ENCODE peak calls at places on chromosomes 12 and 14, in seven cellular contexts. X is dorsolateral prefrontal cortex, U is cardiac fibroblast, B is prostate gland, D is keratinocyte, W is K562, G is breast epithelium. L is an unnamed sample.

GRCh38 chr12:3458041-3458440 is 33.0 kb upstream of the PRMT8 start:
- DNase-seq in X (no peak), U (no peak), B (no peak), D (peak), W (no peak), G (no peak), L (peak)

GRCh38 chr12:52942914-52943207 is 6.1 kb upstream of the KRT18 start:
- DNase-seq in X (no peak), U (no peak), B (no peak), D (no peak), W (peak), G (no peak), L (no peak)

GRCh38 chr14:74712499-74713394 is at the start of the genes AREL1 and FCF1:
- DNase-seq in X (peak), U (peak), B (peak), D (peak), W (peak), G (peak), L (peak)

GRCh38 chr12:92629349-92630065 is 73.3 kb upstream of the PLEKHG7 start:
- DNase-seq in X (no peak), U (peak), B (peak), D (no peak), W (no peak), G (no peak), L (peak)

GRCh38 chr14:101808020-101808641 is 46.6 kb downstream of the PPP2R5C start:
- DNase-seq in X (no peak), U (no peak), B (no peak), D (no peak), W (peak), G (no peak), L (no peak)

GRCh38 chr12:48092606-48093005 is 13.3 kb downstream of the SENP1 start:
- DNase-seq in X (no peak), U (peak), B (no peak), D (no peak), W (no peak), G (no peak), L (no peak)

GRCh38 chr12:71183846-71184245 is 26.0 kb upstream of the TSPAN8 start:
- DNase-seq in X (no peak), U (peak), B (no peak), D (no peak), W (no peak), G (no peak), L (peak)

GRCh38 chr12:132118876-132119275 is 25.2 kb downstream of the DDX51 start:
- DNase-seq in X (no peak), U (no peak), B (no peak), D (no peak), W (no peak), G (no peak), L (no peak)

GRCh38 chr14:71103662-71104484 is 196.6 kb downstream of the PCNX1 start:
- DNase-seq in X (no peak), U (peak), B (peak), D (peak), W (peak), G (no peak), L (peak)

GRCh38 chr14:98886982-98887381 is 385.0 kb downstream of the BCL11B start:
- DNase-seq in X (no peak), U (no peak), B (no peak), D (no peak), W (no peak), G (no peak), L (no peak)

GRCh38 chr12:25958254-25959068 is at the start of gene RASSF8:
- DNase-seq in X (peak), U (peak), B (peak), D (no peak), W (peak), G (peak), L (peak)

GRCh38 chr12:90058721-90059120 is 350.1 kb upstream of the ATP2B1 start:
- DNase-seq in X (no peak), U (peak), B (no peak), D (no peak), W (no peak), G (no peak), L (peak)

DNA sequence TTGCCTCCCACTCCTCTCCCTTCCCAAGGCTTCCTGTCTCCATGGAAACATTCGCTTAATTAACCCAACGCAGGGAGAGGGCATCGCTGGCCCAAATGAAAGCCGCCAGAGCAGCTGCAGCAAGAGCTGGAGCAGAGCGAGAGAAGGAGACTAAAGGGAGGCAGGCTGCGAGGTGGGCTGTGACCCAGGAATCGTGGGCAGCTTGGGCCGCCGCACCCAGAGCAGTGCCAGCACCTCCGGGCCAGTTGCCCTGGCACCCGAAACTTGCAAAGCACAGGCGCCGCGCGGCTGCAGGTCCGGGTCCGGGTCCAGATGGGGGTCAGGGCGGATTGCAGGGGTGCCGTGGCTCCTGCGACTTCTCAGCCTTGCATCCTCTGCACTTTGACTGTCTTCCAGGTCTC is 43.4 kb upstream of the PTPRQ start:
- DNase-seq in X (peak), U (no peak), B (no peak), D (no peak), W (no peak), G (no peak), L (peak)
- H3K4me3 ChIP-seq in X (peak), U (peak), B (no peak), D (no peak), W (no peak), G (peak), L (peak)

DNA sequence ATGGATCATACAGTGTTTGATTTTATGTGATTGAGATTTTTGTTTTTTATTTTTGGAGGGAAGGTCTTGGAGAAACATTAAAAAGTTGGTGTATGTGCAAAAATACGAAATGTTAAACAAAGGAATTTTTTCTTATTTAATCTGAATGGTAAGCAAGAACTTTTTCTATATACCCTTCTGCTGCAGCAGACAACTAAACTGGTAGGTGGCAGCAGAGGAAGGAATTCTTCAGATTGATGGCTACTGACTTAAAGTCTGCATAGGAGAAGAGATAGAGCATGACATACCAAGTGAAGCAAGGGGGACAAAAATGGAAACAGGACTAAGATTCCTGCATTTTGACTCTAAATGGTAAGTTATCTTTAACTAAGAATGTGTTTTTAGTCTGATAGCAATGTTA is 42.0 kb upstream of the A2ML1 start:
- DNase-seq in X (no peak), U (peak), B (peak), D (peak), W (peak), G (no peak), L (peak)
- TF ChIP-seq CTCF in X (peak), U (peak), B (no peak), D (no peak), W (no peak), G (peak), L (peak)

DNA sequence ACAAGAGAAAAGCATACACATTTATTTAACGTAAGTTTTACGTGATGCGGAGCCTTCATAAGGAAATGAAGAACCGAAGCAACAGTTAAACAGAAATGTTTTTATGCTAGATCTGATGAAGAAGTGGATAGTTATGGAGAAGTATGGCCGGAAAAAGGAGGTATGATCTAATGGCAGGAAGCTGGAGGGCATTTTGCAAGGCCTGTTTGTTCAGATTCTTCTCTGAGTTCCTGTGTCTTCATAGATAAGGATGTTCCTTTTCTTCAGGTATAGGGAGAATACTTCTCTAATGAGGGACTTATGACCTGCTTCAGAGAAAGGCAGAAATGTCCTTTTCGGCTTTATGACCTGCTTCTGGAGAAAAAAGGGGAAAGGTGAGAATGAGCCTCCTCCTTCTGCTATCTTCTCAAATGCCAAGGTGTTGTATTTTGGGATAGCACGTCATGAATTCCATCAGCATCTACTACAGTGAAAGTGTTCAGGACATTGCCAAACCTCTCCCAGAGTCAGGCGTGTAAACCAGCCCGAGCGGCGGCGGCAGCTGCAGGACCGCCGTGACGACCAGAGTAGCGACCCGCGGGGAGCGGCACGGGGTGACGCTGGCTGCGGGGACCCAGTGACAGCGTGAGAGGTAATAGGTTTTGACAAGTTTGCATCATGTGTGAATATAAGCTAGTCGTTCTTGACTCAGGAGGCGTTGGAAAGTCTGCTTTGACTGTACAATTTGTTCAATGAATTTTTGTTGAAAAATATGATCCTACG is 33.7 kb upstream of the SGPP1 start:
- DNase-seq in X (no peak), U (no peak), B (no peak), D (no peak), W (no peak), G (no peak), L (no peak)
- H3K4me3 ChIP-seq in X (no peak), U (no peak), B (no peak), D (no peak), W (no peak), G (no peak), L (no peak)

GRCh38 chr14:103618999-103619398 is 10.0 kb upstream of the KLC1 start:
- DNase-seq in X (no peak), U (peak), B (no peak), D (no peak), W (no peak), G (no peak), L (peak)

GRCh38 chr14:103607822-103608221 is 21.2 kb upstream of the KLC1 start:
- DNase-seq in X (no peak), U (no peak), B (no peak), D (no peak), W (no peak), G (no peak), L (no peak)

GRCh38 chr14:103611215-103611614 is 17.8 kb upstream of the KLC1 start:
- DNase-seq in X (no peak), U (no peak), B (no peak), D (no peak), W (no peak), G (no peak), L (no peak)

GRCh38 chr14:103616635-103617300 is 12.2 kb upstream of the KLC1 start:
- DNase-seq in X (no peak), U (no peak), B (no peak), D (no peak), W (no peak), G (no peak), L (no peak)

GRCh38 chr14:103613517-103613916 is 15.5 kb upstream of the KLC1 start:
- DNase-seq in X (no peak), U (no peak), B (no peak), D (no peak), W (no peak), G (no peak), L (no peak)
- TF ChIP-seq CTCF in X (no peak), U (no peak), B (no peak), D (no peak), W (no peak), G (no peak), L (no peak)

GRCh38 chr12:63400318-63400717 is 249.3 kb upstream of the AVPR1A start:
- DNase-seq in X (no peak), U (no peak), B (no peak), D (no peak), W (no peak), G (no peak), L (no peak)

GRCh38 chr12:63397807-63398206 is 246.8 kb upstream of the AVPR1A start:
- DNase-seq in X (no peak), U (no peak), B (no peak), D (no peak), W (no peak), G (no peak), L (no peak)

GRCh38 chr12:63394994-63395393 is 244.0 kb upstream of the AVPR1A start:
- DNase-seq in X (no peak), U (no peak), B (no peak), D (no peak), W (no peak), G (no peak), L (no peak)

GRCh38 chr12:63396135-63396534 is 245.1 kb upstream of the AVPR1A start:
- DNase-seq in X (no peak), U (no peak), B (no peak), D (no peak), W (no peak), G (no peak), L (no peak)

GRCh38 chr12:63394349-63394748 is 243.3 kb upstream of the AVPR1A start:
- DNase-seq in X (no peak), U (no peak), B (no peak), D (no peak), W (no peak), G (no peak), L (no peak)
- H3K4me3 ChIP-seq in X (no peak), U (no peak), B (no peak), D (no peak), W (no peak), G (no peak), L (no peak)

DNA sequence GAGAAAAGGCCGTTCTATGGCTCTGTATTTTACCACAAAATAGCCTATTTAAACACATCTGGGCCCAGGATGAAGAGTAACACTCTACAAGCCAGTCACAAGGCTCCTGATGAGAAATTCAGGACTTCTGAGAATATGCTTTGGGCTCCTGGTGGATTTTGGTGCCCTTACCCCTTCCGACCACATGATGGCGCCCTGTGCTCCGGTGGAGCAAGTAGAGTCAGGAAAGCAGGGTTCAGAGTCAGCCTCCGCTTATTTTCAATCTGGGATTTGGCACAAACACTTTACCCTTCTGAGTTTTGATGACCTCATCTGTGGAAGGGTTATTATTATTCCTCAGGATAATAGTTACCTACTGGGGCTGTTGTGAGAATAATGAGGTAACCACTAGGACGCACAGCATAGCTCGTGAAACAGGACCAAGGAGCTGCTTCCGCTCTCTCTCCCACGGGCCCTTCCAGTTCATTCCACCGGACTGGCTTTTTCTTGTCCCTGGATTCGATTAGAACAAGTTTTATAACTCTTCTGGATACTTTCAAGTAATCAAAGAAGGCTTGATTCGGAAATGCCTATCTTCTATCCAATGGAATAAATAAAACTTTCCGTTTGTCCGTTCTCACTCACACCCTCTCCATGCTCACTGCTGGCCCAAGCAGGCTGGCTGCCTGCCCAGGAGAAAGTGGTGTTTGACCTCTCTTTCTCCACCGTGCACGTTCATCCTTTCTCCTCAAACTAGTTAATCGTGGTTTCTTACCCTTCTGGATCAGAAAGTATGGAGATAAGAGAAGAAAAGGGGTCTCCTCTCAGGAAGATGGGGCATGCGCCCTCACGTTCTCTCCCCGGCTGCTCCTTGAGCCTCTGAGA is 104.6 kb downstream of the GALC start:
- DNase-seq in X (no peak), U (peak), B (no peak), D (no peak), W (peak), G (no peak), L (no peak)
- TF ChIP-seq CTCF in X (peak), U (peak), B (no peak), D (peak), W (peak), G (no peak), L (peak)

L was measured in astrocyte of the spinal cord.